ENCODE peak calls at places on chromosomes 2 and 18, in eight cellular contexts. One of them, this sample, is unnamed.

GRCh38 chr2:165238295-165238694 is 919 bp upstream of the SCN2A start:
- DNase-seq in AG04449: no peak
- DNase-seq in transverse colon: no peak
- DNase-seq in kidney epithelial cell: no peak
- DNase-seq in Caco-2: peak; percentile 16
- DNase-seq in NCI-H1930: no peak
- DNase-seq in LHCN-M2: peak; percentile 26
- DNase-seq in NCI-H1105 treated with DMSO at 0.1 percent for 48 hours: no peak
- DNase-seq in this sample: no peak

GRCh38 chr2:149645391-149645790 is 57.8 kb upstream of the MMADHC start:
- DNase-seq in Caco-2: no peak
- DNase-seq in NCI-H1930: no peak
- DNase-seq in transverse colon: no peak
- DNase-seq in kidney epithelial cell: peak; percentile 53
- DNase-seq in NCI-H1105 treated with DMSO at 0.1 percent for 48 hours: no peak
- DNase-seq in LHCN-M2: peak; percentile 53
- DNase-seq in AG04449: no peak
- DNase-seq in this sample: no peak

GRCh38 chr2:217186565-217187218 is 326.8 kb upstream of the TNP1 start:
- DNase-seq in AG04449: no peak
- DNase-seq in transverse colon: no peak
- DNase-seq in kidney epithelial cell: no peak
- DNase-seq in NCI-H1930: no peak
- DNase-seq in LHCN-M2: no peak
- DNase-seq in NCI-H1105 treated with DMSO at 0.1 percent for 48 hours: no peak
- DNase-seq in Caco-2: no peak
- DNase-seq in this sample: no peak

GRCh38 chr2:44618378-44619023 is 256.8 kb downstream of the CAMKMT start:
- DNase-seq in AG04449: no peak
- DNase-seq in LHCN-M2: no peak
- DNase-seq in NCI-H1105 treated with DMSO at 0.1 percent for 48 hours: no peak
- DNase-seq in Caco-2: no peak
- DNase-seq in transverse colon: no peak
- DNase-seq in NCI-H1930: no peak
- DNase-seq in kidney epithelial cell: no peak
- DNase-seq in this sample: no peak

GRCh38 chr2:10924441-10924840 is 12.7 kb downstream of the KCNF1 start:
- DNase-seq in Caco-2: no peak
- DNase-seq in transverse colon: no peak
- DNase-seq in kidney epithelial cell: no peak
- DNase-seq in AG04449: no peak
- DNase-seq in NCI-H1105 treated with DMSO at 0.1 percent for 48 hours: no peak
- DNase-seq in NCI-H1930: no peak
- DNase-seq in LHCN-M2: no peak
- DNase-seq in this sample: no peak

GRCh38 chr2:121664086-121664485 is 14.8 kb upstream of the CLASP1 start:
- DNase-seq in NCI-H1930: no peak
- DNase-seq in Caco-2: no peak
- DNase-seq in transverse colon: no peak
- DNase-seq in AG04449: no peak
- DNase-seq in LHCN-M2: peak; percentile 60
- DNase-seq in NCI-H1105 treated with DMSO at 0.1 percent for 48 hours: no peak
- DNase-seq in kidney epithelial cell: no peak
- DNase-seq in this sample: no peak

GRCh38 chr2:237408280-237408679 is 5.7 kb downstream of the COL6A3 start:
- DNase-seq in transverse colon: no peak
- DNase-seq in kidney epithelial cell: no peak
- DNase-seq in LHCN-M2: peak; percentile 89
- DNase-seq in AG04449: no peak
- DNase-seq in Caco-2: no peak
- DNase-seq in NCI-H1105 treated with DMSO at 0.1 percent for 48 hours: no peak
- DNase-seq in NCI-H1930: no peak
- DNase-seq in this sample: no peak

GRCh38 chr2:176637497-176638166 is 368.4 kb downstream of the MTX2 start:
- DNase-seq in LHCN-M2: peak; percentile 23
- DNase-seq in NCI-H1930: peak; percentile 32
- DNase-seq in NCI-H1105 treated with DMSO at 0.1 percent for 48 hours: peak; percentile 53
- DNase-seq in AG04449: no peak
- DNase-seq in transverse colon: peak; percentile 34
- DNase-seq in Caco-2: peak; percentile 7
- DNase-seq in kidney epithelial cell: no peak
- DNase-seq in this sample: no peak

GRCh38 chr2:174007010-174007409 is 41.8 kb upstream of the SP3 start:
- DNase-seq in LHCN-M2: no peak
- DNase-seq in NCI-H1930: no peak
- DNase-seq in AG04449: no peak
- DNase-seq in kidney epithelial cell: no peak
- DNase-seq in NCI-H1105 treated with DMSO at 0.1 percent for 48 hours: peak; percentile 79
- DNase-seq in transverse colon: no peak
- DNase-seq in Caco-2: no peak
- DNase-seq in this sample: no peak

GRCh38 chr2:126227250-126227649 is 428.7 kb upstream of the GYPC start:
- DNase-seq in LHCN-M2: no peak
- DNase-seq in transverse colon: no peak
- DNase-seq in NCI-H1930: no peak
- DNase-seq in AG04449: no peak
- DNase-seq in NCI-H1105 treated with DMSO at 0.1 percent for 48 hours: no peak
- DNase-seq in kidney epithelial cell: no peak
- DNase-seq in Caco-2: peak; percentile 11
- DNase-seq in this sample: no peak

GRCh38 chr2:85326946-85327756 is 638 bp downstream of the TGOLN2 start:
- DNase-seq in kidney epithelial cell: no peak
- DNase-seq in AG04449: no peak
- DNase-seq in LHCN-M2: peak; percentile 49
- DNase-seq in NCI-H1105 treated with DMSO at 0.1 percent for 48 hours: no peak
- DNase-seq in Caco-2: peak; percentile 36
- DNase-seq in transverse colon: peak; percentile 62
- DNase-seq in NCI-H1930: no peak
- DNase-seq in this sample: no peak

GRCh38 chr18:21672868-21673267 is 31.7 kb downstream of the ABHD3 start:
- DNase-seq in AG04449: no peak
- DNase-seq in NCI-H1105 treated with DMSO at 0.1 percent for 48 hours: no peak
- DNase-seq in kidney epithelial cell: peak; percentile 82
- DNase-seq in LHCN-M2: peak; percentile 38
- DNase-seq in Caco-2: no peak
- DNase-seq in NCI-H1930: no peak
- DNase-seq in transverse colon: peak; percentile 45
- DNase-seq in this sample: peak; percentile 14

GRCh38 chr2:88342749-88343148 is 109.7 kb downstream of the FOXI3 start:
- DNase-seq in transverse colon: no peak
- DNase-seq in NCI-H1105 treated with DMSO at 0.1 percent for 48 hours: no peak
- DNase-seq in kidney epithelial cell: no peak
- DNase-seq in Caco-2: no peak
- DNase-seq in LHCN-M2: no peak
- DNase-seq in NCI-H1930: no peak
- DNase-seq in AG04449: no peak
- DNase-seq in this sample: no peak

GRCh38 chr2:101515512-101515911 is 40.6 kb upstream of the RFX8 start:
- DNase-seq in LHCN-M2: peak; percentile 84
- DNase-seq in NCI-H1930: no peak
- DNase-seq in Caco-2: no peak
- DNase-seq in AG04449: no peak
- DNase-seq in kidney epithelial cell: no peak
- DNase-seq in NCI-H1105 treated with DMSO at 0.1 percent for 48 hours: no peak
- DNase-seq in transverse colon: no peak
- DNase-seq in this sample: no peak

GRCh38 chr2:200787351-200788128 is 24.2 kb upstream of the BZW1 start:
- DNase-seq in NCI-H1930: no peak
- DNase-seq in LHCN-M2: peak; percentile 92
- DNase-seq in AG04449: peak; percentile 86
- DNase-seq in kidney epithelial cell: peak; percentile 86
- DNase-seq in transverse colon: no peak
- DNase-seq in NCI-H1105 treated with DMSO at 0.1 percent for 48 hours: no peak
- DNase-seq in Caco-2: no peak
- DNase-seq in this sample: no peak

GRCh38 chr18:58862851-58863538 is 1.7 kb upstream of the ZNF532 start:
- DNase-seq in transverse colon: peak; percentile 28
- DNase-seq in AG04449: no peak
- DNase-seq in kidney epithelial cell: no peak
- DNase-seq in Caco-2: peak; percentile 15
- DNase-seq in NCI-H1105 treated with DMSO at 0.1 percent for 48 hours: peak; percentile 58
- DNase-seq in LHCN-M2: peak; percentile 61
- DNase-seq in NCI-H1930: peak; percentile 62
- DNase-seq in this sample: no peak

GRCh38 chr18:8322486-8322885 is 286.8 kb upstream of the RAB12 start:
- DNase-seq in LHCN-M2: no peak
- DNase-seq in Caco-2: no peak
- DNase-seq in transverse colon: no peak
- DNase-seq in AG04449: no peak
- DNase-seq in NCI-H1930: no peak
- DNase-seq in kidney epithelial cell: no peak
- DNase-seq in NCI-H1105 treated with DMSO at 0.1 percent for 48 hours: no peak
- DNase-seq in this sample: no peak

GRCh38 chr18:44848931-44849330 is 168.2 kb downstream of the SETBP1 start:
- DNase-seq in AG04449: no peak
- DNase-seq in LHCN-M2: no peak
- DNase-seq in transverse colon: no peak
- DNase-seq in NCI-H1930: no peak
- DNase-seq in NCI-H1105 treated with DMSO at 0.1 percent for 48 hours: peak; percentile 23
- DNase-seq in Caco-2: no peak
- DNase-seq in kidney epithelial cell: no peak
- DNase-seq in this sample: no peak

GRCh38 chr2:133952420-133952819 is 301.5 kb upstream of the MGAT5 start:
- DNase-seq in NCI-H1930: no peak
- DNase-seq in NCI-H1105 treated with DMSO at 0.1 percent for 48 hours: no peak
- DNase-seq in transverse colon: no peak
- DNase-seq in LHCN-M2: no peak
- DNase-seq in Caco-2: no peak
- DNase-seq in AG04449: no peak
- DNase-seq in kidney epithelial cell: no peak
- DNase-seq in this sample: no peak

GRCh38 chr2:207432471-207432870 is 97.3 kb upstream of the CREB1 start:
- DNase-seq in AG04449: peak; percentile 34
- DNase-seq in NCI-H1930: no peak
- DNase-seq in Caco-2: no peak
- DNase-seq in NCI-H1105 treated with DMSO at 0.1 percent for 48 hours: no peak
- DNase-seq in LHCN-M2: peak; percentile 48
- DNase-seq in transverse colon: no peak
- DNase-seq in kidney epithelial cell: no peak
- DNase-seq in this sample: no peak

GRCh38 chr2:202278944-202279343 is 13.4 kb downstream of the NOP58 start:
- DNase-seq in NCI-H1930: no peak
- DNase-seq in NCI-H1105 treated with DMSO at 0.1 percent for 48 hours: peak; percentile 48
- DNase-seq in AG04449: no peak
- DNase-seq in Caco-2: peak; percentile 41
- DNase-seq in transverse colon: no peak
- DNase-seq in kidney epithelial cell: no peak
- DNase-seq in LHCN-M2: peak; percentile 67
- DNase-seq in this sample: peak; percentile 48

GRCh38 chr2:240288087-240288521 is 147.4 kb upstream of the GPC1 start:
- DNase-seq in AG04449: no peak
- DNase-seq in LHCN-M2: no peak
- DNase-seq in NCI-H1105 treated with DMSO at 0.1 percent for 48 hours: no peak
- DNase-seq in Caco-2: no peak
- DNase-seq in NCI-H1930: no peak
- DNase-seq in kidney epithelial cell: no peak
- DNase-seq in transverse colon: no peak
- DNase-seq in this sample: no peak

GRCh38 chr2:173607601-173608311 is 253.1 kb downstream of the CDCA7 start:
- DNase-seq in NCI-H1930: no peak
- DNase-seq in transverse colon: no peak
- DNase-seq in NCI-H1105 treated with DMSO at 0.1 percent for 48 hours: no peak
- DNase-seq in LHCN-M2: peak; percentile 38
- DNase-seq in AG04449: no peak
- DNase-seq in kidney epithelial cell: no peak
- DNase-seq in Caco-2: no peak
- DNase-seq in this sample: no peak

This sample was measured in HepG2.